ENCODE peak calls at places on chromosomes 5 and 9, in five cellular contexts. Z is heart right ventricle, Q is fibroblast of mammary gland, K is heart left ventricle, F is left ventricle myocardium inferior. I is an unnamed sample.

GRCh38 chr5:170597109-170597741 is 93.4 kb downstream of the KCNIP1 start:
- DNase-seq in K (no peak), Z (no peak), F (no peak), Q (peak), I (peak)

GRCh38 chr9:27407966-27408365 is 111.0 kb upstream of the EQTN start:
- DNase-seq in Q (peak), K (no peak), F (no peak), Z (no peak), I (peak)

GRCh38 chr5:80399553-80400239 is 8.2 kb upstream of the ZFYVE16 start:
- DNase-seq in F (no peak), K (no peak), Q (peak), Z (no peak), I (peak)

GRCh38 chr9:2169035-2169434 is 153.9 kb downstream of the SMARCA2 start:
- DNase-seq in K (no peak), Q (no peak), Z (no peak), F (no peak), I (no peak)

GRCh38 chr5:141560141-141560540 is 58.7 kb downstream of the DIAPH1 start:
- DNase-seq in K (no peak), Q (peak), F (no peak), Z (no peak), I (no peak)

GRCh38 chr5:2563046-2563445 is 188.4 kb downstream of the IRX2 start:
- DNase-seq in F (no peak), K (no peak), Z (no peak), Q (no peak), I (no peak)

GRCh38 chr9:84136119-84136868 is 155.7 kb downstream of the RMI1 start:
- DNase-seq in Z (no peak), Q (peak), F (no peak), K (no peak), I (peak)

GRCh38 chr9:38337706-38338264 is 54.7 kb upstream of the ALDH1B1 start:
- DNase-seq in Z (no peak), Q (no peak), F (no peak), K (no peak), I (no peak)

GRCh38 chr5:141409598-141410306 is 1.9 kb downstream of the PCDHGB6 start:
- DNase-seq in F (no peak), K (no peak), Z (no peak), Q (no peak), I (no peak)

GRCh38 chr9:136538599-136539426 is 7.0 kb downstream of the NOTCH1 start:
- DNase-seq in F (peak), Q (no peak), K (peak), Z (no peak), I (no peak)

GRCh38 chr9:137279741-137280477 is 2.4 kb downstream of the TOR4A start:
- DNase-seq in F (no peak), Q (no peak), K (peak), Z (no peak), I (no peak)

GRCh38 chr5:69035665-69036064 is 58.1 kb upstream of the SLC30A5 start:
- DNase-seq in Z (no peak), Q (peak), F (no peak), K (no peak), I (no peak)

GRCh38 chr9:86674475-86674874 is 272.8 kb downstream of the GAS1 start:
- DNase-seq in K (no peak), Q (no peak), Z (no peak), F (no peak), I (no peak)

GRCh38 chr5:73483676-73484075 is 14.6 kb upstream of the BTF3 start:
- DNase-seq in K (no peak), Q (no peak), F (no peak), Z (no peak), I (no peak)

GRCh38 chr9:133327834-133328484 is 8.0 kb downstream of the SURF6 start:
- DNase-seq in Z (no peak), Q (no peak), F (no peak), K (no peak), I (no peak)

GRCh38 chr9:97598461-97599288 is 34.5 kb downstream of the TSTD2 start:
- DNase-seq in F (peak), K (peak), Z (peak), Q (peak), I (peak)

GRCh38 chr9:89022902-89023301 is 31.6 kb downstream of the S1PR3 start:
- DNase-seq in Q (peak), Z (no peak), F (no peak), K (peak), I (peak)

GRCh38 chr5:15368835-15369234 is 131.1 kb upstream of the FBXL7 start:
- DNase-seq in Z (no peak), Q (no peak), F (no peak), K (no peak), I (no peak)

GRCh38 chr9:97372580-97372979 is 39.3 kb upstream of the TDRD7 start:
- DNase-seq in Z (no peak), Q (no peak), K (no peak), F (no peak), I (no peak)

GRCh38 chr9:102398205-102398604 is 596.9 kb upstream of the CYLC2 start:
- DNase-seq in Z (no peak), F (no peak), K (no peak), Q (no peak), I (no peak)

GRCh38 chr9:112556497-112557085 is 70.0 kb downstream of the KIAA1958 start:
- DNase-seq in F (no peak), Z (no peak), Q (peak), K (no peak), I (peak)

GRCh38 chr9:109205526-109205925 is 38.5 kb upstream of the FRRS1L start:
- DNase-seq in Q (no peak), Z (no peak), F (no peak), K (no peak), I (no peak)

GRCh38 chr5:170503970-170504525 is at the start of gene KCNIP1:
- DNase-seq in Z (no peak), Q (no peak), K (no peak), F (no peak), I (no peak)

GRCh38 chr5:85545129-85545528 is 1072.6 kb upstream of the COX7C start:
- DNase-seq in Q (no peak), Z (no peak), F (no peak), K (no peak), I (no peak)

GRCh38 chr5:157823655-157824054 is 35.3 kb downstream of the CLINT1 start:
- DNase-seq in F (no peak), K (no peak), Q (no peak), Z (no peak), I (no peak)

GRCh38 chr9:1462626-1463308 is 412.6 kb downstream of the DMRT2 start:
- DNase-seq in Q (no peak), Z (no peak), K (no peak), F (no peak), I (no peak)

GRCh38 chr5:179371123-179371515 is 25.9 kb upstream of the ADAMTS2 start:
- DNase-seq in Q (no peak), Z (no peak), K (no peak), F (no peak), I (no peak)

GRCh38 chr9:124125590-124126047 is 114.1 kb downstream of the LHX2 start:
- DNase-seq in Q (no peak), F (no peak), K (no peak), Z (no peak), I (no peak)

GRCh38 chr5:88141695-88141979 is 127.0 kb downstream of the TMEM161B start:
- DNase-seq in Z (no peak), K (no peak), Q (no peak), F (no peak), I (no peak)

GRCh38 chr9:133604856-133605255 is 4.3 kb downstream of the FAM163B start:
- DNase-seq in F (no peak), Z (no peak), Q (no peak), K (no peak), I (no peak)

GRCh38 chr9:138051586-138052321 is 174.2 kb downstream of the CACNA1B start:
- DNase-seq in F (no peak), K (no peak), Q (no peak), Z (no peak), I (no peak)

GRCh38 chr9:93207326-93207814 is 23.4 kb downstream of the WNK2 start:
- DNase-seq in F (peak), Q (peak), Z (peak), K (peak), I (peak)

GRCh38 chr5:151880304-151880703 is 44.3 kb downstream of the GLRA1 start:
- DNase-seq in K (peak), Q (no peak), F (peak), Z (peak), I (no peak)

GRCh38 chr5:2849429-2849828 is 98.0 kb upstream of the IRX2 start:
- DNase-seq in Q (no peak), K (no peak), Z (no peak), F (no peak), I (no peak)

GRCh38 chr9:87184956-87185642 is 237.8 kb upstream of the GAS1 start:
- DNase-seq in K (no peak), F (no peak), Q (no peak), Z (no peak), I (peak)

GRCh38 chr9:130480673-130481072 is 35.9 kb downstream of the ASS1 start:
- DNase-seq in Q (no peak), K (no peak), Z (no peak), F (no peak), I (no peak)
- TF ChIP-seq CTCF in Q (no peak), K (no peak), Z (no peak), F (no peak), I (peak)

GRCh38 chr5:72270037-72270436 is 50.0 kb downstream of the MRPS27 start:
- DNase-seq in F (no peak), K (no peak), Z (no peak), Q (no peak), I (no peak)

GRCh38 chr5:72273547-72273946 is 46.5 kb downstream of the MRPS27 start:
- DNase-seq in F (no peak), Z (no peak), K (no peak), Q (no peak), I (no peak)

GRCh38 chr5:72269411-72269780 is 50.6 kb downstream of the MRPS27 start:
- DNase-seq in F (no peak), K (no peak), Q (no peak), Z (no peak), I (no peak)

GRCh38 chr5:72271696-72272095 is 48.3 kb downstream of the MRPS27 start:
- DNase-seq in Z (no peak), F (no peak), K (no peak), Q (no peak), I (no peak)

GRCh38 chr5:72272393-72272792 is 47.6 kb downstream of the MRPS27 start:
- DNase-seq in Z (no peak), K (no peak), F (no peak), Q (no peak), I (no peak)
- H3K4me3 ChIP-seq in Z (no peak), K (no peak), F (no peak), Q (no peak), I (no peak)

GRCh38 chr5:113204525-113205161 is 228.0 kb downstream of the DCP2 start:
- DNase-seq in Q (peak), F (peak), K (peak), Z (peak), I (peak)

GRCh38 chr5:113205323-113205722 is 228.7 kb downstream of the DCP2 start:
- DNase-seq in F (no peak), Z (no peak), K (no peak), Q (no peak), I (no peak)

GRCh38 chr5:113201715-113202114 is 225.1 kb downstream of the DCP2 start:
- DNase-seq in K (no peak), Q (no peak), F (no peak), Z (no peak), I (no peak)

GRCh38 chr5:113202904-113203716 is 226.5 kb downstream of the DCP2 start:
- DNase-seq in Q (peak), K (peak), Z (peak), F (peak), I (peak)

DNA sequence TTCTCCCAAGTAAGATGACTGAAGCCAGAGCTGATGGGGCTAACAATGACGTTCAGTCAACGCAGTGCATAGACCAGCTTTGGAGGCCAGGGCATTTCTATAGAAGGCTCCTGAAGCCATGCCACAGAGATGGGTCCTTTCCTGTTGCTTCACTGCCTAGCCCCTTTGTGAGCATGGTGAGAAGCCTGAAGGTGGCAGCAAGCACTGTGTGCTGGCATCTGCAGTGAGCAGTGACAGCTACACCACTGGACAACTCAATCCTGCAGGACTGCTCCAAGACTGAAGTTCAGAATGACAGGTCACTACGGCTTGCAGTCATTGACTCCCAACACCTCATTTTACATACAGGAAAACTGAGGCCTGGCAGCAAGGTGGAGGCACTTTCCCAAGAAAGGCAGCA is 229.0 kb downstream of the TSSK1B start:
- DNase-seq in Z (no peak), F (no peak), Q (no peak), K (no peak), I (no peak)
- TF ChIP-seq CTCF in Z (peak), F (peak), Q (no peak), K (peak), I (no peak)

GRCh38 chr5:123874600-123875201 is 362.7 kb downstream of the CSNK1G3 start:
- DNase-seq in F (no peak), Q (no peak), K (no peak), Z (no peak), I (peak)

GRCh38 chr5:123879071-123879470 is 367.1 kb downstream of the CSNK1G3 start:
- DNase-seq in K (no peak), F (no peak), Z (no peak), Q (no peak), I (no peak)

GRCh38 chr5:123871373-123871772 is 359.4 kb downstream of the CSNK1G3 start:
- DNase-seq in F (no peak), Q (no peak), K (no peak), Z (no peak), I (no peak)

GRCh38 chr5:123876265-123876790 is 364.4 kb downstream of the CSNK1G3 start:
- DNase-seq in Z (no peak), Q (no peak), K (no peak), F (no peak), I (no peak)

DNA sequence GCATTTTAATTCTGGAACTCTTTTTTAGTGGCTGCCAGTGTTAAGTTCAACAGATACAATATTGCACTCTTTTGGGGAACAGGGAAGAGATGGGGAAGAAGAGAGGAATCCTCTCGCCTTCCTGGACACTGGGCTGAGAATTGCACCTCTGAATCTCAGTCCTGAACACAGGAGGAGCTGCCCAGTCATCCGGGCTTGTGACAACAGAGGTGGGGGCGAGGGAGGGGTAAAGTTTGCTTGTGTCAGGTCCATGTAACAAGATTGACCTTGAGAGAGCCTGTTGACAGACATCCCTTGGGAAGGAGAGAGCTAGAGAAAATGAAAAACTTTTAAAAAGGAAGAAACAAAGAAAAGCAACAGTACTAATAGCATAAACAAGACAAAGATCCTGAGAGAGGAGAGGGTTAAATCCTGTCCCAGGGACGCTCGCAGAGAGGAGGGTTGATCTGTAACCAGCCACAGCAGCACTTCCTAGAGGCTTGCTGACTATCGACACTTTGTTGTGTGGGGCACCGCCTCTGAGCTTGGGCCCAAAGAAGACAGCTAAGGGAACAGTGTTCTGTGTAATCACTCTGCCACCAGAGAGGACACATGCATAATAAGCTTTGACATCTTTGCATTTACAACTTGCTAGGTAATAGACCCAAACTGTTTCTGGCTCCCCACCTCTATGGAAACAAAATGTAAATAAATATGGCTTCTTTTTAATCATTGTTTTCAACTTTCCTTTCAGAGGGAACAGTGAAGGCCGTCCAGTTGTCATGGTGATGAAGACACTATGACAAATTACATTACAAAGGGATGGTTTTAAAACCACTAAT is 363.7 kb downstream of the CSNK1G3 start:
- DNase-seq in Z (peak), F (no peak), Q (no peak), K (peak), I (peak)
- H3K4me3 ChIP-seq in Z (no peak), F (peak), Q (no peak), K (no peak), I (no peak)